ENCODE peak calls at places on chromosome 14, in four cellular contexts. K, H, Y and E are unnamed samples. For H3K4me1, the result is how much of the 10 kb centered on the place peaks cover.

GRCh38 chr14:25050494-25051170 is 685 bp upstream of the STXBP6 start:
- DNase-seq in K (peak), H (no peak), Y (peak), E (no peak)

GRCh38 chr14:23942587-23942986 is 11.0 kb upstream of the DHRS4 start:
- DNase-seq in K (no peak), H (no peak), Y (no peak), E (no peak)

GRCh38 chr14:87111741-87112140 is 881.2 kb downstream of the GALC start:
- DNase-seq in K (no peak), H (no peak), Y (no peak), E (no peak)

GRCh38 chr14:34009956-34010355 is 59.1 kb upstream of the EGLN3 start:
- DNase-seq in K (no peak), H (no peak), Y (no peak), E (no peak)

GRCh38 chr14:65095633-65096205 is 6.6 kb downstream of the MAX start:
- DNase-seq in K (peak), H (no peak), Y (peak), E (no peak)

GRCh38 chr14:54931598-54932340 is 29.1 kb upstream of the GCH1 start:
- DNase-seq in K (no peak), H (no peak), Y (no peak), E (no peak)

GRCh38 chr14:77041837-77042557 is 13.5 kb upstream of the IRF2BPL start:
- DNase-seq in K (peak), H (no peak), Y (peak), E (no peak)

GRCh38 chr14:69921052-69921451 is 41.8 kb downstream of the SMOC1 start:
- DNase-seq in K (peak), H (no peak), Y (no peak), E (no peak)

GRCh38 chr14:62655161-62655560 is 390.1 kb downstream of the KCNH5 start:
- DNase-seq in K (peak), H (no peak), Y (no peak), E (no peak)

GRCh38 chr14:94143239-94143638 is 13.8 kb upstream of the IFI27L2 start:
- DNase-seq in K (no peak), H (no peak), Y (peak), E (no peak)

GRCh38 chr14:96303981-96304380 is 48.0 kb downstream of the BDKRB1 start:
- DNase-seq in K (no peak), H (no peak), Y (no peak), E (no peak)

GRCh38 chr14:75960219-75960618 is 21.6 kb downstream of the TGFB3 start:
- DNase-seq in K (no peak), H (peak), Y (no peak), E (no peak)

GRCh38 chr14:94400454-94400853 is 12.1 kb upstream of the SERPINA1 start:
- DNase-seq in K (no peak), H (no peak), Y (no peak), E (no peak)

GRCh38 chr14:101563352-101563653 is 2.0 kb downstream of the DIO3 start:
- DNase-seq in K (no peak), H (no peak), Y (no peak), E (no peak)

GRCh38 chr14:53148612-53149202 is 4.4 kb downstream of the DDHD1 start:
- DNase-seq in K (no peak), H (peak), Y (no peak), E (no peak)

GRCh38 chr14:55661029-55661428 is 81.0 kb downstream of the KTN1 start:
- DNase-seq in K (no peak), H (no peak), Y (no peak), E (no peak)

GRCh38 chr14:101743701-101744100 is 17.8 kb upstream of the PPP2R5C start:
- DNase-seq in K (no peak), H (no peak), Y (no peak), E (no peak)

GRCh38 chr14:101464984-101465794 is 96.1 kb upstream of the DIO3 start:
- DNase-seq in K (no peak), H (no peak), Y (no peak), E (no peak)

GRCh38 chr14:83342590-83342989 is 1808.9 kb upstream of the SEL1L start:
- DNase-seq in K (no peak), H (no peak), Y (no peak), E (no peak)

GRCh38 chr14:95515523-95516517 is 630 bp downstream of the SYNE3 start:
- DNase-seq in K (peak), H (no peak), Y (peak), E (peak)

GRCh38 chr14:66530526-66530925 is 22.6 kb downstream of the GPHN start:
- DNase-seq in K (no peak), H (no peak), Y (no peak), E (peak)

GRCh38 chr14:96187216-96188050 is 17.2 kb upstream of the BDKRB2 start:
- DNase-seq in K (peak), H (no peak), Y (no peak), E (no peak)

GRCh38 chr14:59248170-59248569 is 59.7 kb downstream of the DAAM1 start:
- DNase-seq in K (no peak), H (no peak), Y (no peak), E (no peak)

GRCh38 chr14:32938719-32939253 is at the start of gene NPAS3:
- DNase-seq in K (no peak), H (no peak), Y (no peak), E (no peak)

GRCh38 chr14:38409081-38409705 is 153.3 kb upstream of the CLEC14A start:
- DNase-seq in K (peak), H (no peak), Y (no peak), E (no peak)

GRCh38 chr14:24839617-24840203 is 205.7 kb upstream of the GZMB start:
- DNase-seq in K (no peak), H (no peak), Y (no peak), E (no peak)

GRCh38 chr14:30757082-30757481 is 117.3 kb upstream of the COCH start:
- DNase-seq in K (no peak), H (no peak), Y (no peak), E (no peak)

GRCh38 chr14:101226603-101227425 is 323.3 kb upstream of the RTL1 start:
- DNase-seq in K (no peak), H (no peak), Y (no peak), E (no peak)

GRCh38 chr14:50425816-50426215 is 29.1 kb upstream of the CDKL1 start:
- DNase-seq in K (peak), H (no peak), Y (no peak), E (no peak)

GRCh38 chr14:50233335-50234250 is 2.2 kb upstream of the SOS2 start:
- DNase-seq in K (no peak), H (no peak), Y (no peak), E (no peak)

GRCh38 chr14:104247336-104248202 is 109.2 kb downstream of the KIF26A start:
- DNase-seq in K (no peak), H (no peak), Y (no peak), E (no peak)

GRCh38 chr14:29216774-29217232 is 450.2 kb downstream of the FOXG1 start:
- DNase-seq in K (no peak), H (no peak), Y (no peak), E (no peak)

GRCh38 chr14:66649515-66649914 is 141.6 kb downstream of the GPHN start:
- DNase-seq in K (no peak), H (peak), Y (no peak), E (no peak)

GRCh38 chr14:23572841-23573240 is 5.2 kb upstream of the AP1G2 start:
- DNase-seq in K (no peak), H (no peak), Y (no peak), E (no peak)

GRCh38 chr14:65131176-65131765 is 29.0 kb upstream of the MAX start:
- DNase-seq in K (peak), H (no peak), Y (no peak), E (peak)

GRCh38 chr14:68279437-68279720 is 459.8 kb downstream of the RAD51B start:
- DNase-seq in K (no peak), H (no peak), Y (no peak), E (no peak)

GRCh38 chr14:34484726-34485125 is 22.7 kb upstream of the SPTSSA start:
- DNase-seq in K (no peak), H (no peak), Y (no peak), E (no peak)

GRCh38 chr14:99731536-99732435 is 47.7 kb downstream of the CYP46A1 start:
- DNase-seq in K (no peak), H (no peak), Y (no peak), E (no peak)

GRCh38 chr14:41289025-41289424 is 317.7 kb upstream of the LRFN5 start:
- DNase-seq in K (no peak), H (no peak), Y (no peak), E (no peak)
- TF ChIP-seq CEBPB in K (no peak), H (no peak), Y (no peak), E (no peak)

DNA sequence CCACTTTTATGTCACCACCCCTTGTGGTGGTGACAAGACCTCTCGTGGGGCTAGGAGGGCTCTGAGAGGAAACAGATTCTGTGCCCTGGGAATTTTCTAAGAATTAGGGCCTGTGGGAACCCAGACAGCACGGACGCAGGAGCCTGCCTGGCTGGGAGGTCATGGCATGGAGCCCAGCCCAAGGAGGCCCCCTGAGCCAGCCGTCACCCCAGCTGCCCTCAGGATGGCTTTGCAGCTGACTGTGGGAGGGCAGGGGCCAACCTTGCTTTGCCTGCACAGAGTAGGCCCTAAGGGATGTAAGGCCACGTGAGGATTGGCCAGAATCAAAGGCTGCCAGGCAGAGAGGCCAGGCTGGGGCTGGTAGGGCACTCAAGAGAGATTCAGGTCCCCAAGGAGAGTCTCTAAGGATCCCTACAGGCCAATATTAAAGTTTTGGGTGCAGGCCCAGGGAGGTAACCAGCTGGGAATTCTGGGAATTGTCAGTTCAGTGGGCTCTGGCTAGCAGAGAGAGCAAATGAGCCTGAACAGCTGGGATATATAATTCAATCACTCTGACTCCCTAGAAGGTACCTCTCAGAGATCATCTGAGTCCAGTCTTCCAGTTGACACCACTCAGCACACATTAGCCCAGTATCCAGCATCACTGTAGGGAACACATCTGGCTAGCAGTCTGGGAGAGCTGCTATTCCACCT is 6.4 kb downstream of the LTBP2 start:
- DNase-seq in K (no peak), H (no peak), Y (no peak), E (no peak)
- TF ChIP-seq ELK1 in K (no peak), H (no peak), Y (no peak), E (no peak)

GRCh38 chr14:90700928-90701776 is 115.1 kb downstream of the TTC7B start:
- DNase-seq in K (no peak), H (no peak), Y (no peak), E (no peak)

GRCh38 chr14:90698379-90698869 is 117.8 kb downstream of the TTC7B start:
- DNase-seq in K (peak), H (no peak), Y (no peak), E (no peak)

GRCh38 chr14:90697146-90697545 is 119.1 kb downstream of the TTC7B start:
- DNase-seq in K (no peak), H (no peak), Y (no peak), E (no peak)

GRCh38 chr14:90697577-90698206 is 118.5 kb downstream of the TTC7B start:
- DNase-seq in K (peak), H (no peak), Y (peak), E (peak)

GRCh38 chr14:90699016-90699415 is 117.2 kb downstream of the TTC7B start:
- DNase-seq in K (no peak), H (no peak), Y (no peak), E (no peak)
- H3K4me1 ChIP-seq in K (under half), H (under half), Y (under half), E (under half)

GRCh38 chr14:105325716-105326567 is 11.4 kb downstream of the PACS2 start:
- DNase-seq in K (no peak), H (no peak), Y (no peak), E (no peak)

GRCh38 chr14:105325303-105325702 is 10.8 kb downstream of the PACS2 start:
- DNase-seq in K (no peak), H (no peak), Y (no peak), E (no peak)

GRCh38 chr14:105324871-105325270 is 10.3 kb downstream of the PACS2 start:
- DNase-seq in K (no peak), H (no peak), Y (no peak), E (no peak)

GRCh38 chr14:105326891-105327694 is 12.5 kb downstream of the PACS2 start:
- DNase-seq in K (no peak), H (no peak), Y (no peak), E (no peak)

DNA sequence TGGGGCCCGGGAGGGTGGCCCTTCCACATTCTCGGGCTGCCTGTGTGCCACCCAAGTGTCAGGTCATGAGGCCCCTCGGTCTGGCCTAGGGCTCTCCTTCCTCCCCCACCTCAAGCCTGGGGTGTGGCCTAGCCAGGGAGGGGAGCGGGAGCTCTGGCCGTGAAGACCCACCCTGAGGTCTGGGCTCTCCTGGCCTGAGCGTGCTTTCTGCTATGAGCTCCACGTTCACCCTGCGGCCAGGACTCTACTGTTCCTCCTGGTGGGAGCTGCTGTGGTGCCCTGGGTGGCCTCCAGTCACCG is 12.0 kb downstream of the PACS2 start:
- DNase-seq in K (no peak), H (no peak), Y (no peak), E (no peak)
- TF ChIP-seq CEBPB in K (no peak), H (no peak), Y (no peak), E (no peak)